ENCODE peak calls at places on chromosomes 3 and 15, in six cellular contexts. H, W, I, X, J and N are unnamed samples.

GRCh38 chr15:68843425-68844311 is 23.0 kb upstream of the ANP32A start:
- DNase-seq in H (no peak), W (peak), I (peak), X (peak), J (no peak), N (peak)

GRCh38 chr3:99686955-99687612 is 48.7 kb downstream of the COL8A1 start:
- DNase-seq in H (peak), W (peak), I (peak), X (peak), J (no peak), N (peak)

GRCh38 chr3:136943396-136943795 is 14.4 kb upstream of the IL20RB start:
- DNase-seq in H (no peak), W (no peak), I (no peak), X (no peak), J (no peak), N (no peak)

GRCh38 chr3:194379651-194380050 is 10.1 kb upstream of the LRRC15 start:
- DNase-seq in H (no peak), W (no peak), I (no peak), X (no peak), J (no peak), N (peak)

GRCh38 chr15:34470892-34471291 is 33.3 kb upstream of the GOLGA8A start:
- DNase-seq in H (no peak), W (no peak), I (no peak), X (no peak), J (no peak), N (no peak)

GRCh38 chr3:141875893-141876380 is 506 bp upstream of the ATP1B3 start:
- DNase-seq in H (peak), W (peak), I (no peak), X (peak), J (no peak), N (no peak)

GRCh38 chr3:181687190-181687589 is 24.5 kb upstream of the SOX2 start:
- DNase-seq in H (no peak), W (no peak), I (no peak), X (no peak), J (no peak), N (no peak)

GRCh38 chr15:51332211-51333147 is 5.9 kb downstream of the CYP19A1 start:
- DNase-seq in H (no peak), W (no peak), I (no peak), X (no peak), J (no peak), N (no peak)

GRCh38 chr3:169305460-169305859 is 358.1 kb downstream of the MECOM start:
- DNase-seq in H (no peak), W (no peak), I (no peak), X (no peak), J (no peak), N (peak)

GRCh38 chr15:41603941-41604660 is 45.1 kb downstream of the TYRO3 start:
- DNase-seq in H (peak), W (peak), I (peak), X (peak), J (no peak), N (peak)

GRCh38 chr3:140050977-140051957 is 116.3 kb downstream of the CLSTN2 start:
- DNase-seq in H (no peak), W (peak), I (no peak), X (peak), J (no peak), N (no peak)

GRCh38 chr3:159733194-159733860 is 255.3 kb upstream of the IL12A start:
- DNase-seq in H (no peak), W (no peak), I (no peak), X (no peak), J (peak), N (no peak)
- H3K4me3 ChIP-seq in H (no peak), W (no peak), I (no peak), X (peak), J (peak), N (no peak)

DNA sequence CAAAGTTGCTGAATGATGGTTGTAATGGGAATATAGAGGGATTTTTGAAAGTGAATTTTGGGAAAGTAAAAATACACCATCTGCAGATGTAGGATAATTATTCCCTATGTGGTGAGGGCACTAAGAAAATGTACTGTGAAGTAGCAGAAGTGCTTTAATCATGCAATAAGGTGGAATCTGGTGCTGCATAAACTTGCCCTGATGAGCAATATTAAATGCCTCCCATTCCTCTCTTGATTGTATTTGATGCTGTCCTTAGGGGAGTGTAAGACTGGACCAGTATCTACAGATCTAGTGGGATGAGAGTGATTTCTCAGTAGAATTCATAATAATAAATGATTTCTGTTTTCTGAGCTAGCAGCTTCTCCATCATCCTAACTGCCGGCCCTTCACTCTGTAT is 47.7 kb upstream of the ATP2C1 start:
- DNase-seq in H (no peak), W (no peak), I (no peak), X (no peak), J (no peak), N (no peak)
- H3K4me3 ChIP-seq in H (no peak), W (no peak), I (no peak), X (no peak), J (no peak), N (no peak)

GRCh38 chr3:39409514-39410136 is 3.1 kb downstream of the RPSA start:
- DNase-seq in H (no peak), W (no peak), I (no peak), X (no peak), J (no peak), N (no peak)
- H3K4me3 ChIP-seq in H (no peak), W (no peak), I (no peak), X (peak), J (peak), N (no peak)

GRCh38 chr3:185150561-185150960 is 2.3 kb downstream of the C3orf70 start:
- DNase-seq in H (no peak), W (no peak), I (no peak), X (no peak), J (no peak), N (no peak)

GRCh38 chr3:185149591-185149990 is 3.3 kb downstream of the C3orf70 start:
- DNase-seq in H (no peak), W (no peak), I (no peak), X (no peak), J (no peak), N (no peak)

GRCh38 chr3:185152433-185153169 is at the start of gene C3orf70:
- DNase-seq in H (peak), W (peak), I (peak), X (peak), J (no peak), N (peak)

GRCh38 chr3:185151959-185152432 is 864 bp downstream of the C3orf70 start:
- DNase-seq in H (no peak), W (no peak), I (no peak), X (no peak), J (no peak), N (no peak)

GRCh38 chr3:185151101-185151958 is 1.5 kb downstream of the C3orf70 start:
- DNase-seq in H (no peak), W (no peak), I (no peak), X (no peak), J (no peak), N (no peak)
- H3K4me3 ChIP-seq in H (no peak), W (peak), I (peak), X (peak), J (peak), N (no peak)

GRCh38 chr3:152203677-152204076 is 65.1 kb upstream of the MBNL1 start:
- DNase-seq in H (no peak), W (no peak), I (no peak), X (no peak), J (no peak), N (no peak)
- H3K4me3 ChIP-seq in H (peak), W (no peak), I (peak), X (no peak), J (peak), N (no peak)

GRCh38 chr3:192514081-192514753 is 213.1 kb downstream of the FGF12 start:
- DNase-seq in H (no peak), W (peak), I (no peak), X (peak), J (no peak), N (no peak)
- H3K4me3 ChIP-seq in H (no peak), W (peak), I (no peak), X (peak), J (no peak), N (no peak)

GRCh38 chr3:81823882-81824395 is 62.5 kb upstream of the GBE1 start:
- DNase-seq in H (no peak), W (no peak), I (peak), X (no peak), J (no peak), N (no peak)
- H3K4me3 ChIP-seq in H (peak), W (no peak), I (no peak), X (no peak), J (no peak), N (no peak)

GRCh38 chr3:166283856-166284255 is 446.6 kb upstream of the BCHE start:
- DNase-seq in H (no peak), W (no peak), I (peak), X (no peak), J (peak), N (no peak)
- H3K4me3 ChIP-seq in H (no peak), W (no peak), I (peak), X (no peak), J (no peak), N (no peak)

GRCh38 chr3:30657914-30658313 is 51.5 kb downstream of the TGFBR2 start:
- DNase-seq in H (no peak), W (no peak), I (no peak), X (no peak), J (no peak), N (no peak)
- H3K4me3 ChIP-seq in H (no peak), W (no peak), I (peak), X (no peak), J (no peak), N (no peak)

DNA sequence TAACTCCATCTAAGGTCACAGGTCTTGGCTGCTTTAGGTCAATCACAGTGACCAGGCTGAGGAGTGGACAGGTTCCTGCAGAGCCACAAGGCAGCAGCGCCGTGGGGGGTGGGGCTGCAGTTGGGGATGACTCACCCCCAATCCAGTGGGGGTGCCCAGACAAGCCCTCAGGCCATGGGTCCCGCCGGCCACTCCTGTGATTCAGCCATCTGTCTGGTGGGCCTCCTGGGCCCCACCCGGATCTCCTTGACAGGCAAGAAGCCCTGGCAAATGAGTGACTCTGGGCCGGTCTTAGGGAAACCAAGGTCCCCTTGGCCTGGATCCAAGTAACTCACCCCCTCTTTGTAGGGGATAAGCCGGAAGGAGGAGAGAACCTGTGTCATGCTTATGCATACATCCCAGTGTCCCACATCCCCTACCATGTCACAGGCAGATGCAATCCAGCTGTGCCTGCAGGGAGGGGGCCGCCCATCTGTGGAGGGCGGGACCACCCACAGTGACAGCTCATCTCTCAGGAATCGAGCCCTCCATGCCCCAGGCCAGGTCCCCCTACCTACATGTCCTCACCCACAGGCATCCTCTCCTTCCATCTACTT is 495 bp upstream of the COL7A1 start:
- DNase-seq in H (no peak), W (peak), I (no peak), X (peak), J (peak), N (peak)
- H3K4me3 ChIP-seq in H (no peak), W (no peak), I (no peak), X (no peak), J (peak), N (no peak)